ENCODE peak calls at places on chromosomes 5 and 9, in ten cellular contexts. I, O, U, T, X, J, Q, F, S and B are unnamed samples.

GRCh38 chr9:17462869-17463464 is 115.9 kb upstream of the SH3GL2 start:
- DNase-seq in I (peak; percentile 27), O (peak; percentile 10), U (peak; percentile 6), T (peak; percentile 47), X (peak; percentile 55), J (no peak), Q (peak; percentile 53), F (no peak), S (peak; percentile 41), B (peak; percentile 32)

GRCh38 chr5:67301285-67301904 is 104.8 kb upstream of the CD180 start:
- DNase-seq in I (peak; percentile 42), O (no peak), U (peak; percentile 32), T (no peak), X (no peak), J (no peak), Q (no peak), F (no peak), S (no peak), B (no peak)

GRCh38 chr5:174799146-174799545 is 74.8 kb downstream of the MSX2 start:
- DNase-seq in I (no peak), O (no peak), U (no peak), T (no peak), X (no peak), J (no peak), Q (no peak), F (no peak), S (no peak), B (no peak)

GRCh38 chr5:103347729-103348128 is 89.2 kb downstream of the MACIR start:
- DNase-seq in I (no peak), O (no peak), U (peak; percentile 2), T (no peak), X (peak; percentile 18), J (no peak), Q (no peak), F (no peak), S (no peak), B (peak; percentile 17)

GRCh38 chr5:76332102-76332501 is 71.0 kb upstream of the IQGAP2 start:
- DNase-seq in I (no peak), O (no peak), U (no peak), T (no peak), X (no peak), J (no peak), Q (no peak), F (no peak), S (no peak), B (peak; percentile 71)

GRCh38 chr5:120146787-120147186 is 317.3 kb upstream of the PRR16 start:
- DNase-seq in I (no peak), O (no peak), U (no peak), T (no peak), X (no peak), J (no peak), Q (no peak), F (no peak), S (no peak), B (no peak)

GRCh38 chr9:134325096-134325812 is 1.0 kb upstream of the RXRA start:
- DNase-seq in I (peak; percentile 52), O (peak; percentile 24), U (peak; percentile 29), T (no peak), X (peak; percentile 39), J (no peak), Q (peak; percentile 69), F (no peak), S (peak; percentile 79), B (peak; percentile 69)

GRCh38 chr5:173468821-173469251 is 140.6 kb upstream of the STC2 start:
- DNase-seq in I (no peak), O (no peak), U (no peak), T (no peak), X (no peak), J (no peak), Q (no peak), F (no peak), S (no peak), B (no peak)

GRCh38 chr9:137406876-137407589 is 15.9 kb downstream of the EXD3 start:
- DNase-seq in I (peak; percentile 71), O (peak; percentile 68), U (no peak), T (peak; percentile 8), X (peak; percentile 60), J (peak; percentile 60), Q (peak; percentile 82), F (peak; percentile 27), S (peak; percentile 96), B (peak; percentile 53)

GRCh38 chr5:57989378-57989777 is 470.5 kb downstream of the PLK2 start:
- DNase-seq in I (no peak), O (no peak), U (no peak), T (no peak), X (peak; percentile 52), J (no peak), Q (peak; percentile 31), F (no peak), S (no peak), B (no peak)

GRCh38 chr9:119252671-119253299 is 116.5 kb downstream of the BRINP1 start:
- DNase-seq in I (no peak), O (no peak), U (no peak), T (no peak), X (no peak), J (no peak), Q (peak; percentile 42), F (no peak), S (peak; percentile 33), B (no peak)

GRCh38 chr5:136656811-136657210 is 291.5 kb upstream of the TRPC7 start:
- DNase-seq in I (no peak), O (no peak), U (no peak), T (no peak), X (peak; percentile 6), J (no peak), Q (peak; percentile 11), F (no peak), S (no peak), B (no peak)

GRCh38 chr9:104992696-104993095 is 64.7 kb upstream of the ABCA1 start:
- DNase-seq in I (no peak), O (no peak), U (no peak), T (no peak), X (no peak), J (no peak), Q (no peak), F (no peak), S (no peak), B (no peak)

GRCh38 chr5:32679218-32679617 is 31.9 kb upstream of the NPR3 start:
- DNase-seq in I (no peak), O (no peak), U (no peak), T (no peak), X (peak; percentile 33), J (no peak), Q (no peak), F (no peak), S (no peak), B (no peak)

GRCh38 chr5:7910738-7911428 is 41.9 kb downstream of the MTRR start:
- DNase-seq in I (no peak), O (no peak), U (no peak), T (no peak), X (no peak), J (no peak), Q (no peak), F (no peak), S (no peak), B (no peak)

GRCh38 chr9:74810200-74810599 is 77.5 kb downstream of the TRPM6 start:
- DNase-seq in I (no peak), O (no peak), U (no peak), T (no peak), X (no peak), J (no peak), Q (no peak), F (no peak), S (no peak), B (no peak)

GRCh38 chr9:801399-802071 is 40.0 kb upstream of the DMRT1 start:
- DNase-seq in I (no peak), O (no peak), U (no peak), T (no peak), X (no peak), J (no peak), Q (no peak), F (no peak), S (no peak), B (no peak)

GRCh38 chr5:179963375-179963774 is 55.7 kb upstream of the TBC1D9B start:
- DNase-seq in I (no peak), O (no peak), U (no peak), T (no peak), X (no peak), J (no peak), Q (no peak), F (no peak), S (no peak), B (no peak)

GRCh38 chr9:93022066-93022465 is 36.4 kb upstream of the SUSD3 start:
- DNase-seq in I (no peak), O (no peak), U (no peak), T (no peak), X (no peak), J (no peak), Q (no peak), F (no peak), S (no peak), B (no peak)

GRCh38 chr9:132207839-132208615 is 46.2 kb downstream of the NTNG2 start:
- DNase-seq in I (no peak), O (no peak), U (no peak), T (no peak), X (no peak), J (no peak), Q (no peak), F (no peak), S (peak; percentile 62), B (no peak)

GRCh38 chr5:157259699-157260098 is 6.2 kb upstream of the CYFIP2 start:
- DNase-seq in I (no peak), O (no peak), U (no peak), T (no peak), X (no peak), J (no peak), Q (no peak), F (no peak), S (no peak), B (no peak)

GRCh38 chr5:169772688-169773087 is 135.6 kb downstream of the DOCK2 start:
- DNase-seq in I (no peak), O (no peak), U (no peak), T (no peak), X (no peak), J (no peak), Q (no peak), F (no peak), S (no peak), B (no peak)

GRCh38 chr5:52878671-52879070 is 91.0 kb downstream of the ITGA1 start:
- DNase-seq in I (no peak), O (no peak), U (no peak), T (no peak), X (no peak), J (no peak), Q (no peak), F (no peak), S (no peak), B (no peak)

GRCh38 chr5:118220491-118220890 is 767.9 kb downstream of the DTWD2 start:
- DNase-seq in I (no peak), O (no peak), U (no peak), T (no peak), X (no peak), J (no peak), Q (no peak), F (no peak), S (no peak), B (no peak)

GRCh38 chr5:54695198-54695966 is 177.8 kb downstream of the SNX18 start:
- DNase-seq in I (no peak), O (no peak), U (no peak), T (no peak), X (no peak), J (no peak), Q (no peak), F (no peak), S (no peak), B (no peak)

GRCh38 chr5:146338774-146339714 is at the start of gene POU4F3:
- DNase-seq in I (no peak), O (no peak), U (no peak), T (no peak), X (peak; percentile 23), J (no peak), Q (no peak), F (peak; percentile 68), S (peak; percentile 71), B (no peak)

GRCh38 chr9:133149130-133150015 is 14.3 kb downstream of the GBGT1 start:
- DNase-seq in I (peak; percentile 88), O (peak; percentile 94), U (peak; percentile 89), T (peak; percentile 98), X (peak; percentile 96), J (peak; percentile 80), Q (peak; percentile 98), F (peak; percentile 73), S (peak; percentile 96), B (peak; percentile 90)

GRCh38 chr5:81717815-81718214 is 33.1 kb downstream of the SSBP2 start:
- DNase-seq in I (no peak), O (no peak), U (no peak), T (no peak), X (no peak), J (no peak), Q (no peak), F (no peak), S (no peak), B (no peak)